ENCODE peak calls at places on chromosomes 11 and 22, in six cellular contexts. M is CD4-positive, alpha-beta T cell; P is body of pancreas; J is coronary artery; E is psoas muscle; Q is foreskin fibroblast. O is an unnamed sample.

GRCh38 chr22:39266398-39267030 is 21.7 kb upstream of the PDGFB start:
- DNase-seq in M (no peak), P (no peak), J (no peak), E (no peak), Q (peak), O (no peak)

GRCh38 chr11:35122308-35122707 is 16.7 kb upstream of the CD44 start:
- DNase-seq in M (no peak), P (no peak), J (no peak), E (no peak), Q (no peak), O (no peak)

GRCh38 chr11:12868315-12869073 is 140.6 kb upstream of the RASSF10 start:
- DNase-seq in M (no peak), P (no peak), J (no peak), E (no peak), Q (no peak), O (peak)

GRCh38 chr11:88813233-88813915 is 252.4 kb downstream of the GRM5 start:
- DNase-seq in M (no peak), P (no peak), J (no peak), E (no peak), Q (no peak), O (no peak)

GRCh38 chr11:45890886-45891550 is 5.6 kb downstream of the MAPK8IP1 start:
- DNase-seq in M (no peak), P (no peak), J (no peak), E (peak), Q (no peak), O (no peak)

GRCh38 chr22:44884562-44884961 is 125.2 kb downstream of the PHF21B start:
- DNase-seq in M (no peak), P (no peak), J (no peak), E (no peak), Q (no peak), O (no peak)

GRCh38 chr11:13141731-13142724 is 132.9 kb downstream of the RASSF10 start:
- DNase-seq in M (no peak), P (no peak), J (no peak), E (no peak), Q (no peak), O (no peak)

GRCh38 chr11:32358729-32359128 is 76.6 kb downstream of the WT1 start:
- DNase-seq in M (no peak), P (no peak), J (no peak), E (no peak), Q (no peak), O (no peak)

GRCh38 chr11:100835854-100836253 is 148.8 kb downstream of the ARHGAP42 start:
- DNase-seq in M (no peak), P (no peak), J (no peak), E (no peak), Q (no peak), O (no peak)

GRCh38 chr11:94858012-94858705 is 90.0 kb downstream of the AMOTL1 start:
- DNase-seq in M (no peak), P (no peak), J (no peak), E (no peak), Q (no peak), O (no peak)

GRCh38 chr11:119222308-119222707 is 16.2 kb downstream of the CBL start:
- DNase-seq in M (no peak), P (no peak), J (no peak), E (no peak), Q (peak), O (no peak)

GRCh38 chr11:968822-969221 is 43.2 kb downstream of the AP2A2 start:
- DNase-seq in M (no peak), P (no peak), J (no peak), E (no peak), Q (no peak), O (no peak)

GRCh38 chr22:39680486-39680885 is 109.9 kb downstream of the CACNA1I start:
- DNase-seq in M (no peak), P (no peak), J (no peak), E (no peak), Q (no peak), O (no peak)

GRCh38 chr11:34188181-34188580 is 82.8 kb downstream of the NAT10 start:
- DNase-seq in M (no peak), P (no peak), J (no peak), E (no peak), Q (no peak), O (no peak)

GRCh38 chr22:27959335-27960090 is 40.5 kb upstream of the PITPNB start:
- DNase-seq in M (no peak), P (peak), J (no peak), E (no peak), Q (no peak), O (no peak)

GRCh38 chr22:48647051-48647450 is 1180.6 kb downstream of the BRD1 start:
- DNase-seq in M (no peak), P (no peak), J (no peak), E (no peak), Q (no peak), O (no peak)

GRCh38 chr22:47098121-47098520 is 335.7 kb downstream of the TBC1D22A start:
- DNase-seq in M (no peak), P (no peak), J (no peak), E (no peak), Q (no peak), O (no peak)

GRCh38 chr22:37804502-37804885 is 3.2 kb upstream of the GCAT start:
- DNase-seq in M (no peak), P (no peak), J (no peak), E (peak), Q (no peak), O (no peak)

GRCh38 chr11:67308031-67308866 is 4.9 kb downstream of the SSH3 start:
- DNase-seq in M (no peak), P (no peak), J (no peak), E (no peak), Q (no peak), O (no peak)

GRCh38 chr11:6687876-6688275 is 4.7 kb upstream of the MRPL17 start:
- DNase-seq in M (no peak), P (no peak), J (no peak), E (no peak), Q (no peak), O (no peak)

GRCh38 chr11:94511932-94512781 is at the start of gene C11orf97:
- DNase-seq in M (peak), P (peak), J (no peak), E (peak), Q (no peak), O (peak)

GRCh38 chr22:20621162-20621561 is 113.8 kb downstream of the MED15 start:
- DNase-seq in M (no peak), P (no peak), J (no peak), E (no peak), Q (no peak), O (no peak)

GRCh38 chr11:12691473-12691872 is 17.3 kb downstream of the TEAD1 start:
- DNase-seq in M (no peak), P (no peak), J (no peak), E (no peak), Q (peak), O (no peak)

GRCh38 chr11:129192150-129192549 is at the start of gene ARHGAP32:
- DNase-seq in M (no peak), P (no peak), J (no peak), E (no peak), Q (no peak), O (peak)

GRCh38 chr11:121572581-121573059 is 119.9 kb upstream of the SORL1-AS1 start:
- DNase-seq in M (no peak), P (no peak), J (no peak), E (no peak), Q (no peak), O (no peak)

GRCh38 chr22:49712195-49712791 is 115.4 kb downstream of the BRD1 start:
- DNase-seq in M (no peak), P (no peak), J (no peak), E (no peak), Q (no peak), O (no peak)

GRCh38 chr11:4025248-4025956 is 69.2 kb upstream of the RRM1 start:
- DNase-seq in M (no peak), P (no peak), J (no peak), E (no peak), Q (no peak), O (peak)

GRCh38 chr22:39490135-39490798 is 11.8 kb upstream of the MIEF1 start:
- DNase-seq in M (peak), P (peak), J (no peak), E (peak), Q (peak), O (peak)

GRCh38 chr11:9980931-9981330 is 313.1 kb downstream of the SBF2 start:
- DNase-seq in M (no peak), P (no peak), J (no peak), E (no peak), Q (no peak), O (no peak)

GRCh38 chr11:9982127-9982795 is 311.8 kb downstream of the SBF2 start:
- DNase-seq in M (no peak), P (no peak), J (no peak), E (no peak), Q (peak), O (peak)

GRCh38 chr11:9977554-9977953 is 313.7 kb downstream of the SWAP70 start:
- DNase-seq in M (no peak), P (no peak), J (no peak), E (no peak), Q (no peak), O (no peak)

GRCh38 chr11:9982796-9983579 is 311.0 kb downstream of the SBF2 start:
- DNase-seq in M (no peak), P (no peak), J (no peak), E (no peak), Q (no peak), O (peak)
- TF ChIP-seq CTCF in M (no peak), P (no peak), J (no peak), E (no peak), Q (no peak), O (no peak)

DNA sequence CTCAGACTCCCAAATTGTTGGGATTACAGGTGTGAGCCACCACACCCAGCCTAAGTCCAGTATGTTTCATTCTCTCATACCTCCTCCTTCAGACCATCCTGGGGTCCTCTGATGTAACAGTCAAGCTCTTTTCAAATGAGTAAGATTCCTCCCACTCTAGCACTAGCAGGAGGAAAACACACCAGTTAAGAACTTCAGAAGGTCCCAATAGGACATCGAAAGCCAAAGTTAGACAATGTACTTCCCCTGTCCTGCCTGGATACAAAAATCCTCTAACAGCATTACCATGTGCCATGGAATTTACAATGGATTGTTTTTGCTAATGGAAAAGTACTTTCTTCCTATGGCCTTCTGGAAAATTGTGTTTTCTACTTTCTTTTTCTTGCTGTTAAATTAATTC is 67.1 kb downstream of the CCDC34 start:
- DNase-seq in M (no peak), P (no peak), J (no peak), E (no peak), Q (no peak), O (no peak)
- TF ChIP-seq CTCF in M (no peak), P (no peak), J (no peak), E (no peak), Q (no peak), O (no peak)

GRCh38 chr11:20632169-20632532 is 32.7 kb downstream of the SLC6A5 start:
- DNase-seq in M (no peak), P (no peak), J (no peak), E (no peak), Q (no peak), O (no peak)

GRCh38 chr11:20631525-20632168 is 32.2 kb downstream of the SLC6A5 start:
- DNase-seq in M (no peak), P (no peak), J (no peak), E (no peak), Q (no peak), O (no peak)

GRCh38 chr11:20634781-20635180 is 34.6 kb upstream of the NELL1 start:
- DNase-seq in M (no peak), P (no peak), J (no peak), E (no peak), Q (no peak), O (no peak)

GRCh38 chr11:20638074-20638473 is 31.3 kb upstream of the NELL1 start:
- DNase-seq in M (no peak), P (no peak), J (no peak), E (no peak), Q (no peak), O (no peak)

DNA sequence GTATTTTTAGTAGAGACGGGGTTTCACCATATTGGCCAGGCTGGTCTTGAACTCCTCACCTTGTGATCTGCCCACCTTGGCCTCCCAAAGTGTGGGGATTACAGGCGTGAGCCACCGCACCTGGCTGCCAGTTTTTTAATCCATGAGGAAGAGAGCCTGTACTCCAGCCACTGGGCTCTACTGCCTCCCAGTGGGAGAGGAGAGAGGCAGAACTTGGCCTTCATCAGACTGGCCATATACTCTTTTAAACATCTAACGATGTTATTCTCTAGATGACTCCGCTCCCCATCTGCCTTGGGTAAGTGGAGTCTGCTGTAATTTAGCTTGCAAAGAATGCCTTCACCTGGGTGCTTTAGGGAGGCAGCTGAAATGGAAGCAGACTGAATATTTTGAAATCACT is 34.6 kb downstream of the SLC6A5 start:
- DNase-seq in M (no peak), P (no peak), J (no peak), E (no peak), Q (no peak), O (peak)
- TF ChIP-seq CTCF in M (no peak), P (no peak), J (no peak), E (no peak), Q (no peak), O (no peak)

DNA sequence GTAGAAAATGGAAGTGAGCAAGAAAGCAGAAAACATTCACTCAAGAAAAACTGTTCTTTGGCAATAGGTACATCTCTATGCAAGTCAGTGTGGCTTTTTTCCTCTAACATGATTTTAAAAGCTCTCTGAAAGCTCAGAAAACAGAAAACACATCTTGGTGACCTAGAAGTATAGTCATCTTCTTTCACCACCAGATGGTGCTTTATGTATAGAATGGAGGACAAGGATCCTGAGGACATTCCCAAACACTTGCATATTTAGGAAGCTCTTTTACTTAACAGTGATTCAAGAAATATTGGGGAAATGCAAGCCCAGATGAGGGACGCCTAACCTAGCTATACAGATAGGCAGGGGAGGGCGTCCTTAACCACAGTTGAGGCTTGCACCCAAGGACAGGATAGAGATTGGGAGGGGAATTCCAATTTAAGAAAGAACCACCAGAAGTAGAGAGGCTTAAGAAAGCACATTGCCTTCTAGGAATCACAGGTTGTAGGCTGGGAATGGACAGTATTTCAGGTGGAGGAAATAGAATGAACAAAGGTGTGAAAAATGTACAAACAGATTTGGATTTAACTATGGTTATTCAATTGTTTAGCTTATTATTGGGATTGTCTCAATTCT is 13.8 kb upstream of the CCDC81 start:
- DNase-seq in M (no peak), P (no peak), J (no peak), E (no peak), Q (peak), O (peak)
- TF ChIP-seq CTCF in M (no peak), P (no peak), J (no peak), E (no peak), Q (peak), O (peak)

GRCh38 chr11:75328426-75329277 is 22.8 kb downstream of the ARRB1 start:
- DNase-seq in M (peak), P (peak), J (no peak), E (peak), Q (peak), O (peak)
- TF ChIP-seq CTCF in M (peak), P (peak), J (no peak), E (peak), Q (peak), O (peak)

O was measured in MCF 10A.